ENCODE peak calls at places on chromosome 13, in ten cellular contexts. One of them, this sample, is unnamed.
A peak's percentile ranks its signal among the peaks of the same experiment; 100 is the strongest.

GRCh38 chr13:36548129-36548528 is 115.8 kb downstream of the CCNA1 start:
- DNase-seq in choroid plexus epithelial cell: no peak
- DNase-seq in cardiac muscle cell: no peak
- DNase-seq in ascending aorta: no peak
- DNase-seq in AG09319: no peak
- DNase-seq in right lobe of liver: no peak
- DNase-seq in progenitor cell of endocrine pancreas: no peak
- DNase-seq in tibial artery: no peak
- DNase-seq in uterus: no peak
- DNase-seq in esophagus squamous epithelium: no peak
- DNase-seq in this sample: no peak

GRCh38 chr13:112714366-112714765 is 24.5 kb downstream of the ATP11A start:
- DNase-seq in choroid plexus epithelial cell: no peak
- DNase-seq in cardiac muscle cell: no peak
- DNase-seq in ascending aorta: no peak
- DNase-seq in AG09319: no peak
- DNase-seq in right lobe of liver: peak; percentile 34
- DNase-seq in progenitor cell of endocrine pancreas: no peak
- DNase-seq in tibial artery: no peak
- DNase-seq in uterus: peak; percentile 17
- DNase-seq in esophagus squamous epithelium: no peak
- DNase-seq in this sample: no peak

GRCh38 chr13:100987993-100988392 is 313.4 kb upstream of the TMTC4 start:
- DNase-seq in choroid plexus epithelial cell: peak; percentile 75
- DNase-seq in cardiac muscle cell: peak; percentile 6
- DNase-seq in ascending aorta: no peak
- DNase-seq in AG09319: no peak
- DNase-seq in right lobe of liver: no peak
- DNase-seq in progenitor cell of endocrine pancreas: no peak
- DNase-seq in tibial artery: no peak
- DNase-seq in uterus: no peak
- DNase-seq in esophagus squamous epithelium: no peak
- DNase-seq in this sample: no peak

GRCh38 chr13:79837741-79838450 is 356.9 kb downstream of the NDFIP2 start:
- DNase-seq in choroid plexus epithelial cell: peak; percentile 39
- DNase-seq in cardiac muscle cell: no peak
- DNase-seq in ascending aorta: no peak
- DNase-seq in AG09319: no peak
- DNase-seq in right lobe of liver: no peak
- DNase-seq in progenitor cell of endocrine pancreas: no peak
- DNase-seq in tibial artery: no peak
- DNase-seq in uterus: no peak
- DNase-seq in esophagus squamous epithelium: no peak
- DNase-seq in this sample: no peak

GRCh38 chr13:41122838-41123237 is 9.8 kb downstream of the KBTBD6 start:
- DNase-seq in choroid plexus epithelial cell: peak; percentile 23
- DNase-seq in cardiac muscle cell: no peak
- DNase-seq in ascending aorta: no peak
- DNase-seq in AG09319: no peak
- DNase-seq in right lobe of liver: no peak
- DNase-seq in progenitor cell of endocrine pancreas: no peak
- DNase-seq in tibial artery: no peak
- DNase-seq in uterus: no peak
- DNase-seq in esophagus squamous epithelium: no peak
- DNase-seq in this sample: no peak

GRCh38 chr13:65054277-65054676 is 2175.9 kb downstream of the PCDH9 start:
- DNase-seq in choroid plexus epithelial cell: no peak
- DNase-seq in cardiac muscle cell: no peak
- DNase-seq in ascending aorta: no peak
- DNase-seq in AG09319: no peak
- DNase-seq in right lobe of liver: no peak
- DNase-seq in progenitor cell of endocrine pancreas: no peak
- DNase-seq in tibial artery: no peak
- DNase-seq in uterus: no peak
- DNase-seq in esophagus squamous epithelium: no peak
- DNase-seq in this sample: no peak

GRCh38 chr13:24456396-24456795 is 56.2 kb downstream of the PARP4 start:
- DNase-seq in choroid plexus epithelial cell: no peak
- DNase-seq in cardiac muscle cell: no peak
- DNase-seq in ascending aorta: no peak
- DNase-seq in AG09319: no peak
- DNase-seq in right lobe of liver: no peak
- DNase-seq in progenitor cell of endocrine pancreas: no peak
- DNase-seq in tibial artery: no peak
- DNase-seq in uterus: no peak
- DNase-seq in esophagus squamous epithelium: no peak
- DNase-seq in this sample: no peak

GRCh38 chr13:34346626-34347025 is 528.7 kb downstream of the RFC3 start:
- DNase-seq in choroid plexus epithelial cell: peak; percentile 45
- DNase-seq in cardiac muscle cell: no peak
- DNase-seq in ascending aorta: no peak
- DNase-seq in AG09319: no peak
- DNase-seq in right lobe of liver: no peak
- DNase-seq in progenitor cell of endocrine pancreas: no peak
- DNase-seq in tibial artery: no peak
- DNase-seq in uterus: no peak
- DNase-seq in esophagus squamous epithelium: no peak
- DNase-seq in this sample: no peak

GRCh38 chr13:40657307-40657706 is 9.1 kb downstream of the FOXO1 start:
- DNase-seq in choroid plexus epithelial cell: no peak
- DNase-seq in cardiac muscle cell: no peak
- DNase-seq in ascending aorta: no peak
- DNase-seq in AG09319: no peak
- DNase-seq in right lobe of liver: no peak
- DNase-seq in progenitor cell of endocrine pancreas: no peak
- DNase-seq in tibial artery: no peak
- DNase-seq in uterus: no peak
- DNase-seq in esophagus squamous epithelium: no peak
- DNase-seq in this sample: no peak

GRCh38 chr13:78632956-78633355 is 26.0 kb downstream of the OBI1 start:
- DNase-seq in choroid plexus epithelial cell: no peak
- DNase-seq in cardiac muscle cell: no peak
- DNase-seq in ascending aorta: no peak
- DNase-seq in AG09319: no peak
- DNase-seq in right lobe of liver: no peak
- DNase-seq in progenitor cell of endocrine pancreas: no peak
- DNase-seq in tibial artery: no peak
- DNase-seq in uterus: no peak
- DNase-seq in esophagus squamous epithelium: no peak
- DNase-seq in this sample: no peak

GRCh38 chr13:48582086-48582485 is 49.2 kb upstream of the RCBTB2 start:
- DNase-seq in choroid plexus epithelial cell: no peak
- DNase-seq in cardiac muscle cell: no peak
- DNase-seq in ascending aorta: no peak
- DNase-seq in AG09319: no peak
- DNase-seq in right lobe of liver: no peak
- DNase-seq in progenitor cell of endocrine pancreas: no peak
- DNase-seq in tibial artery: no peak
- DNase-seq in uterus: no peak
- DNase-seq in esophagus squamous epithelium: no peak
- DNase-seq in this sample: no peak

GRCh38 chr13:48578516-48579166 is 45.8 kb upstream of the RCBTB2 start:
- DNase-seq in choroid plexus epithelial cell: no peak
- DNase-seq in cardiac muscle cell: no peak
- DNase-seq in ascending aorta: no peak
- DNase-seq in AG09319: no peak
- DNase-seq in right lobe of liver: no peak
- DNase-seq in progenitor cell of endocrine pancreas: no peak
- DNase-seq in tibial artery: no peak
- DNase-seq in uterus: no peak
- DNase-seq in esophagus squamous epithelium: no peak
- DNase-seq in this sample: no peak

GRCh38 chr13:48580185-48580803 is 47.4 kb upstream of the RCBTB2 start:
- DNase-seq in choroid plexus epithelial cell: peak; percentile 78
- DNase-seq in cardiac muscle cell: peak; percentile 75
- DNase-seq in ascending aorta: no peak
- DNase-seq in AG09319: peak; percentile 35
- DNase-seq in right lobe of liver: peak; percentile 68
- DNase-seq in progenitor cell of endocrine pancreas: peak; percentile 57
- DNase-seq in tibial artery: peak; percentile 84
- DNase-seq in uterus: peak; percentile 84
- DNase-seq in esophagus squamous epithelium: no peak
- DNase-seq in this sample: peak; percentile 91

GRCh38 chr13:48580886-48581285 is 48.0 kb upstream of the RCBTB2 start:
- DNase-seq in choroid plexus epithelial cell: no peak
- DNase-seq in cardiac muscle cell: no peak
- DNase-seq in ascending aorta: no peak
- DNase-seq in AG09319: no peak
- DNase-seq in right lobe of liver: no peak
- DNase-seq in progenitor cell of endocrine pancreas: no peak
- DNase-seq in tibial artery: no peak
- DNase-seq in uterus: no peak
- DNase-seq in esophagus squamous epithelium: no peak
- DNase-seq in this sample: no peak

DNA sequence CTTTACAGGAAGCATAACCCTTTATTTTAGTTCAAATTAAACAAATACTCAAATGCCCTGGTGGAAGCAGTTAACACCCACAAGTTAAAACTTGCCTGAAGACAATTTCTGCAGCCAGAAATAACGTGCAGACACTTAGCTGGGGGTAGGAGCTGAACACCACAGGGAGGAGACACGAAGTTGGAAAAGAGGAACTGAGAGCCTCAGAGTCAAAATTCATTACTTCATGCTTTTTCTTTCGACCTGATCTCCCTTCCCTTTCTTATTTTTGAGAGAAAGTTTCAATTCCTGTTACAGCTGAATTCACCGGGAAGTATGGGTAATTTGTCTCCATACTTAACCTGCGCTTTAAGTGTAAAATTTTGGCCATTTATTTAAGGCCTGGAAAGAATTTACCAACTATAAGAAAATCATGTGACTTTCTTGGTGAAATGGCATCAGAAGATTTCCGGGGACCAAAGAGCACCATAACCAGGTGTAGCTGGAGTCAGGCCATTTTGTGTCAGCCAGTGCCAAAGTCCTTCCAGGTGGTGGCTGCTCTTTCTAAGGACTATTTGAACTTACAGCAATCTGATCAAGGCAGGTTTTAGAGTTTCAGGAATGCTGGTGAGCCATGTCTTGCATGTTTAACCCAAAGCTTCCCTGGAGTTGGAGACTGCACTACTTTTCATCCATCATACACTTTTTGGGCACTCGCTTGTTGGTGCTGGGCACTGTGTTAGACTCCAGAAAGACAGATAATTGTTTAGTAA is 46.5 kb upstream of the RCBTB2 start:
- DNase-seq in choroid plexus epithelial cell: no peak
- DNase-seq in cardiac muscle cell: no peak
- DNase-seq in ascending aorta: no peak
- DNase-seq in AG09319: no peak
- DNase-seq in right lobe of liver: peak; percentile 62
- DNase-seq in progenitor cell of endocrine pancreas: no peak
- DNase-seq in tibial artery: no peak
- DNase-seq in uterus: no peak
- DNase-seq in esophagus squamous epithelium: no peak
- DNase-seq in this sample: no peak
- TF ChIP-seq CTCF in choroid plexus epithelial cell: no peak
- TF ChIP-seq CTCF in cardiac muscle cell: no peak
- TF ChIP-seq CTCF in ascending aorta: no peak
- TF ChIP-seq CTCF in AG09319: no peak
- TF ChIP-seq CTCF in right lobe of liver: no peak
- TF ChIP-seq CTCF in progenitor cell of endocrine pancreas: no peak
- TF ChIP-seq CTCF in tibial artery: no peak
- TF ChIP-seq CTCF in uterus: no peak
- TF ChIP-seq CTCF in esophagus squamous epithelium: peak; percentile 36
- TF ChIP-seq CTCF in this sample: no peak

GRCh38 chr13:114038211-114038613 is 64.3 kb upstream of the C13orf46 start:
- DNase-seq in choroid plexus epithelial cell: no peak
- DNase-seq in cardiac muscle cell: no peak
- DNase-seq in ascending aorta: no peak
- DNase-seq in AG09319: no peak
- DNase-seq in right lobe of liver: no peak
- DNase-seq in progenitor cell of endocrine pancreas: no peak
- DNase-seq in tibial artery: no peak
- DNase-seq in uterus: no peak
- DNase-seq in esophagus squamous epithelium: no peak
- DNase-seq in this sample: no peak
- TF ChIP-seq CTCF in choroid plexus epithelial cell: no peak
- TF ChIP-seq CTCF in cardiac muscle cell: no peak
- TF ChIP-seq CTCF in ascending aorta: no peak
- TF ChIP-seq CTCF in AG09319: no peak
- TF ChIP-seq CTCF in right lobe of liver: no peak
- TF ChIP-seq CTCF in progenitor cell of endocrine pancreas: no peak
- TF ChIP-seq CTCF in tibial artery: no peak
- TF ChIP-seq CTCF in uterus: no peak
- TF ChIP-seq CTCF in esophagus squamous epithelium: no peak
- TF ChIP-seq CTCF in this sample: no peak

DNA sequence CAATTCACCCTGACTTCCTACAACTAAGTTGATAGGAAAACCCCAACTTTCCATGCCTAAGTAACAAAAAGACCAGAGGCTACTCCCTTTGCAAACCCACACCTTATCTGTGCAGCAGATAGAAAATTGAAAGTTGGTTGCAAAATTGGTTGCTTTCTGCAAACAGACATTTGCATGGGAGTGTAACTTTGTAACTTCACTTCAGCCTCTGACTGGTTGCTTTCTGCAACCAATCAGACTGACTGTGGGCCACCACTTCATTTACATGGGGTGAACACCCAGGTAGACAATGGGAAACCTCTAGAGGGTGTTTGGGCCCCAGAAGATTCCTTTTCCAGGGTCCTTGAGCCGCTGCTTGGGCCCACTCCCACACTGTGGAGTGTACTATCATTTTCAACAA is 9.8 kb downstream of the TEX30 start:
- DNase-seq in choroid plexus epithelial cell: no peak
- DNase-seq in cardiac muscle cell: no peak
- DNase-seq in ascending aorta: no peak
- DNase-seq in AG09319: no peak
- DNase-seq in right lobe of liver: no peak
- DNase-seq in progenitor cell of endocrine pancreas: no peak
- DNase-seq in tibial artery: no peak
- DNase-seq in uterus: no peak
- DNase-seq in esophagus squamous epithelium: no peak
- DNase-seq in this sample: peak; percentile 54
- TF ChIP-seq CTCF in choroid plexus epithelial cell: no peak
- TF ChIP-seq CTCF in cardiac muscle cell: no peak
- TF ChIP-seq CTCF in ascending aorta: no peak
- TF ChIP-seq CTCF in AG09319: no peak
- TF ChIP-seq CTCF in right lobe of liver: no peak
- TF ChIP-seq CTCF in progenitor cell of endocrine pancreas: no peak
- TF ChIP-seq CTCF in tibial artery: no peak
- TF ChIP-seq CTCF in uterus: no peak
- TF ChIP-seq CTCF in esophagus squamous epithelium: no peak
- TF ChIP-seq CTCF in this sample: no peak

GRCh38 chr13:105202384-105202783 is 1333.1 kb downstream of the EFNB2 start:
- DNase-seq in choroid plexus epithelial cell: peak; percentile 80
- DNase-seq in cardiac muscle cell: peak; percentile 73
- DNase-seq in ascending aorta: no peak
- DNase-seq in AG09319: no peak
- DNase-seq in right lobe of liver: no peak
- DNase-seq in progenitor cell of endocrine pancreas: no peak
- DNase-seq in tibial artery: no peak
- DNase-seq in uterus: no peak
- DNase-seq in esophagus squamous epithelium: no peak
- DNase-seq in this sample: no peak

GRCh38 chr13:105213512-105213911 is 1322.0 kb downstream of the EFNB2 start:
- DNase-seq in choroid plexus epithelial cell: no peak
- DNase-seq in cardiac muscle cell: no peak
- DNase-seq in ascending aorta: no peak
- DNase-seq in AG09319: no peak
- DNase-seq in right lobe of liver: no peak
- DNase-seq in progenitor cell of endocrine pancreas: no peak
- DNase-seq in tibial artery: no peak
- DNase-seq in uterus: no peak
- DNase-seq in esophagus squamous epithelium: no peak
- DNase-seq in this sample: no peak

GRCh38 chr13:105207586-105208293 is 1327.7 kb downstream of the EFNB2 start:
- DNase-seq in choroid plexus epithelial cell: peak; percentile 45
- DNase-seq in cardiac muscle cell: no peak
- DNase-seq in ascending aorta: no peak
- DNase-seq in AG09319: no peak
- DNase-seq in right lobe of liver: no peak
- DNase-seq in progenitor cell of endocrine pancreas: no peak
- DNase-seq in tibial artery: no peak
- DNase-seq in uterus: no peak
- DNase-seq in esophagus squamous epithelium: no peak
- DNase-seq in this sample: no peak
- TF ChIP-seq CTCF in choroid plexus epithelial cell: peak; percentile 40
- TF ChIP-seq CTCF in cardiac muscle cell: peak; percentile 10
- TF ChIP-seq CTCF in ascending aorta: no peak
- TF ChIP-seq CTCF in AG09319: no peak
- TF ChIP-seq CTCF in right lobe of liver: no peak
- TF ChIP-seq CTCF in progenitor cell of endocrine pancreas: peak; percentile 11
- TF ChIP-seq CTCF in tibial artery: no peak
- TF ChIP-seq CTCF in uterus: no peak
- TF ChIP-seq CTCF in esophagus squamous epithelium: no peak
- TF ChIP-seq CTCF in this sample: no peak